ENCODE peak calls at places on chromosome 18, in seven cellular contexts. B is right cardiac atrium, O is pancreas, N is body of pancreas, X is upper lobe of right lung, J is tibial nerve, I is OCI-LY7. V is an unnamed sample. For H3K4me1, the result is how much of the 10 kb centered on the place peaks cover.

GRCh38 chr18:75350440-75350839 is 77.1 kb downstream of the SMIM21 start:
- DNase-seq in B (no peak), I (no peak), J (no peak), X (no peak), O (no peak), N (no peak), V (no peak)

GRCh38 chr18:75546964-75547363 is 119.5 kb upstream of the SMIM21 start:
- DNase-seq in X (no peak), J (no peak), N (no peak), I (no peak), B (no peak), O (no peak), V (no peak)

GRCh38 chr18:13658444-13659204 is 67.7 kb downstream of the FAM210A start:
- DNase-seq in O (no peak), J (no peak), B (no peak), N (no peak), I (no peak), X (no peak), V (no peak)

GRCh38 chr18:36692909-36693308 is 135.9 kb downstream of the TPGS2 start:
- DNase-seq in X (no peak), B (no peak), I (no peak), J (no peak), O (no peak), N (no peak), V (no peak)

GRCh38 chr18:35418610-35419009 is 41.5 kb upstream of the ZNF396 start:
- DNase-seq in X (no peak), O (no peak), J (no peak), I (no peak), B (no peak), N (no peak), V (no peak)

GRCh38 chr18:71729611-71730010 is 814.5 kb downstream of the CBLN2 start:
- DNase-seq in N (no peak), I (no peak), B (no peak), O (no peak), X (no peak), J (no peak), V (no peak)

GRCh38 chr18:77065221-77065981 is 67.2 kb downstream of the MBP start:
- DNase-seq in J (peak), O (no peak), N (peak), X (peak), I (no peak), B (peak), V (no peak)

GRCh38 chr18:26157326-26157725 is 23.7 kb downstream of the PSMA8 start:
- DNase-seq in B (no peak), X (no peak), N (no peak), O (no peak), I (no peak), J (no peak), V (no peak)

GRCh38 chr18:1578505-1578904 is 673.8 kb downstream of the ADCYAP1 start:
- DNase-seq in B (no peak), O (no peak), J (no peak), I (no peak), X (no peak), N (no peak), V (no peak)

GRCh38 chr18:37836071-37836470 is 270.5 kb upstream of the CELF4 start:
- DNase-seq in N (no peak), J (no peak), I (no peak), B (no peak), X (no peak), O (no peak), V (no peak)

GRCh38 chr18:62372156-62372555 is 47.0 kb downstream of the TNFRSF11A start:
- DNase-seq in B (no peak), J (no peak), N (peak), X (no peak), I (no peak), O (no peak), V (no peak)

GRCh38 chr18:58015045-58015444 is 29.0 kb upstream of the NEDD4L start:
- DNase-seq in B (no peak), J (no peak), I (peak), N (no peak), O (no peak), X (no peak), V (no peak)

GRCh38 chr18:14075196-14075595 is 57.0 kb downstream of the ZNF519 start:
- DNase-seq in O (no peak), N (no peak), I (no peak), J (no peak), B (no peak), X (no peak), V (no peak)

GRCh38 chr18:6960656-6961055 is 156.9 kb downstream of the LAMA1 start:
- DNase-seq in J (no peak), X (no peak), O (no peak), N (no peak), I (no peak), B (no peak), V (no peak)

GRCh38 chr18:38297910-38298309 is 732.3 kb upstream of the CELF4 start:
- DNase-seq in N (no peak), O (no peak), I (no peak), X (no peak), J (no peak), B (no peak), V (no peak)

GRCh38 chr18:76805221-76805620 is 17.1 kb upstream of the ZNF236 start:
- DNase-seq in X (no peak), O (no peak), J (no peak), I (no peak), N (no peak), B (no peak), V (no peak)

GRCh38 chr18:50473896-50474295 is 86.0 kb upstream of the MAPK4 start:
- DNase-seq in O (no peak), X (no peak), J (no peak), N (no peak), I (no peak), B (no peak), V (no peak)

GRCh38 chr18:43161528-43161927 is 46.0 kb upstream of the RIT2 start:
- DNase-seq in X (no peak), O (no peak), I (no peak), J (no peak), B (no peak), N (no peak), V (no peak)

GRCh38 chr18:36758001-36758400 is 70.8 kb downstream of the TPGS2 start:
- DNase-seq in I (no peak), N (no peak), O (no peak), J (no peak), B (no peak), X (no peak), V (no peak)

GRCh38 chr18:58862851-58863538 is 1.7 kb upstream of the ZNF532 start:
- DNase-seq in O (no peak), I (peak), X (peak), N (no peak), B (peak), J (no peak), V (no peak)

GRCh38 chr18:43664487-43665008 is 387.3 kb upstream of the SYT4 start:
- DNase-seq in J (no peak), X (no peak), N (no peak), I (no peak), B (no peak), O (no peak), V (no peak)

GRCh38 chr18:35345460-35345921 is 1.3 kb upstream of the ZNF24 start:
- DNase-seq in J (no peak), X (no peak), O (no peak), B (no peak), N (peak), I (peak), V (no peak)

GRCh38 chr18:29226201-29226600 is 1049.3 kb upstream of the CDH2 start:
- DNase-seq in J (no peak), X (no peak), B (no peak), O (no peak), N (no peak), I (no peak), V (no peak)

GRCh38 chr18:76433788-76434187 is 61.3 kb downstream of the ZNF516 start:
- DNase-seq in I (no peak), B (peak), J (no peak), O (peak), X (peak), N (no peak), V (no peak)

GRCh38 chr18:1003499-1003898 is 98.8 kb downstream of the ADCYAP1 start:
- DNase-seq in B (no peak), I (no peak), N (no peak), X (no peak), J (no peak), O (no peak), V (no peak)

GRCh38 chr18:23057096-23057495 is 78.2 kb upstream of the CABLES1 start:
- DNase-seq in I (no peak), N (no peak), J (no peak), O (no peak), B (no peak), X (no peak), V (no peak)

GRCh38 chr18:59075923-59076322 is 63.8 kb upstream of the SEC11C start:
- DNase-seq in B (no peak), X (no peak), J (no peak), O (no peak), I (no peak), N (no peak), V (no peak)

GRCh38 chr18:57640749-57641148 is 19.1 kb upstream of the NARS1 start:
- DNase-seq in X (no peak), J (no peak), O (no peak), I (no peak), B (no peak), N (no peak), V (no peak)

GRCh38 chr18:23244431-23244830 is 109.1 kb downstream of the CABLES1 start:
- DNase-seq in X (no peak), J (no peak), B (no peak), I (no peak), N (no peak), O (no peak), V (no peak)

GRCh38 chr18:29083545-29083944 is 906.6 kb upstream of the CDH2 start:
- DNase-seq in J (peak), N (no peak), X (no peak), O (no peak), I (no peak), B (peak), V (no peak)

GRCh38 chr18:1014496-1014895 is 109.8 kb downstream of the ADCYAP1 start:
- DNase-seq in O (no peak), N (no peak), B (no peak), X (no peak), I (no peak), J (no peak), V (no peak)

GRCh38 chr18:23793985-23794867 is 105.0 kb downstream of the LAMA3 start:
- DNase-seq in X (no peak), N (no peak), O (no peak), B (no peak), I (no peak), J (no peak), V (no peak)

GRCh38 chr18:25875574-25875973 is 214.8 kb downstream of the SS18 start:
- DNase-seq in J (no peak), X (no peak), I (no peak), O (peak), B (peak), N (peak), V (no peak)

GRCh38 chr18:79305976-79306375 is 89.8 kb upstream of the NFATC1 start:
- DNase-seq in J (no peak), X (no peak), N (no peak), O (no peak), I (no peak), B (no peak), V (no peak)

GRCh38 chr18:39406941-39407340 is 1841.3 kb upstream of the CELF4 start:
- DNase-seq in I (no peak), J (no peak), B (no peak), N (peak), O (no peak), X (no peak), V (no peak)

DNA sequence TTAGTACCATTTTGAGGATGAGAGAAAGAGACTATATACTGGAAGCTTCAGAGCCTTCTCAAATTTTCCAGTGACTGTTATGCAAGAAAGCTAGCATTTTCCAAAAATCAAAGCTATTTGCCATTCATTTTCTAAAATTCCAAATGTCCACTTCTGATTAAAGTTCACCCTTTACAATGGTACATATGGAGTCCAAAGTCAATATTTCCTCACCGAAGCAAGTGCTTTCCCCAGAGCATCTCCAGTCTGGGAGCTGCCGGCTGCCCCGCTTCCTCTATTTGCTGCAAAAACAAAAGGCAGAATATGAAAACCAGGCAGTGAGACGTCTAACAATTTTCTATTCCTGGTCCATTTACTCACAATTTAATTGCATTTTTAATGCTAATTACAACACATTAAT is 302.0 kb upstream of the CCDC68 start:
- DNase-seq in I (no peak), B (no peak), J (no peak), N (no peak), O (no peak), X (no peak), V (no peak)
- H3K27ac ChIP-seq in I (no peak), B (no peak), J (no peak), N (no peak), O (no peak), X (no peak), V (no peak)

DNA sequence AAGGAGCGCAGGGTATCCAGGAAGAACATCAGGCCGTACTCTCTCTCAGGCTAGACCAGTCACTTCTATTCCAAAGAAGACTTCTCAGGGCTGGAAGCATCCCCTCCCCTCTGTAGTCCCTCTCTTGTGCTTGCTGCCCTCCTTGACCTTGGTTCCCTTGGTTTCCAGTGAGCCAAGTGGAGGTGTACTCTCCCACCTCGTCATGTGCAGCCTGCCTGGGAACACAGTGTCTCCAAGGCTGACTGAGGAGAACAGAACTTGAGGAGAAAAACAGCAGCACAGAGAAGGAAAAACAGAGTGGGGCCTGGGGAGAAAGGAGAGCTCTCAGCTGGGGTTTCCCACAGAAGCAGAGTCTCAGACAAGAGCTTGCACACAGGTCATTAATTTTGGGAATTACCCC is 52.7 kb downstream of the HAUS1 start:
- DNase-seq in J (no peak), X (no peak), O (no peak), B (no peak), I (no peak), N (no peak), V (no peak)
- H3K4me1 ChIP-seq in J (under half), X (under half), O (under half), B (under half), I (under half), N (under half), V (under half)

GRCh38 chr18:48541026-48541746 is 2.4 kb downstream of the CTIF start:
- DNase-seq in I (no peak), O (no peak), J (peak), N (peak), B (peak), X (peak), V (no peak)
- H3K27ac ChIP-seq in I (no peak), O (peak), J (peak), N (peak), B (peak), X (peak), V (peak)

GRCh38 chr18:63681449-63682381 is 20.0 kb upstream of the SERPINB3 start:
- DNase-seq in B (no peak), O (no peak), X (no peak), J (no peak), I (no peak), N (no peak), V (no peak)

GRCh38 chr18:63683890-63684289 is 18.9 kb upstream of the SERPINB11 start:
- DNase-seq in I (no peak), B (no peak), O (no peak), N (no peak), X (no peak), J (no peak), V (no peak)

GRCh38 chr18:63683152-63683551 is 19.6 kb upstream of the SERPINB11 start:
- DNase-seq in N (no peak), X (no peak), O (no peak), I (no peak), B (no peak), J (no peak), V (peak)

GRCh38 chr18:63686871-63687270 is 15.9 kb upstream of the SERPINB11 start:
- DNase-seq in B (no peak), I (no peak), O (no peak), N (no peak), X (no peak), J (no peak), V (no peak)

DNA sequence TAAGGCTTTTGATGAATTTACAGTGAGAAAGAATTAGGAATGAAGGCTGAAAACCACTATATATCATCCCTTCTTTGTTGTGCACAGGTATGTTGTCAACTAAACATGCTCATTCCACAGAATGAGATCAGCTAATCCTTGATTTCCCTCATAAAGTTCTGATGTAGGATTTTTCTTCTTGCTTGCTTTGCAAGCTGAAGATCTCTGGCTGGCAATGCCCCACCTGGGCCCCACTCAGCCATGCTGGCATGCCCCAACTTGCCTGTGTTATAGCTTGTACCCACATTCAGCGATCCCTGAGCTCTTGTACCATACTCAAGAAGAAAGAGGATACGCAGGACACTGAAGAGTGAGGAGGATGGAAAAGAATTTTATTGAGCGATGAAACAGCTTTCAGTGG is 18.0 kb upstream of the SERPINB11 start:
- DNase-seq in O (no peak), J (no peak), I (no peak), N (no peak), B (no peak), X (no peak), V (no peak)
- H3K4me1 ChIP-seq in O (under half), J (under half), I (under half), N (under half), B (under half), X (under half), V (under half)

GRCh38 chr18:8894823-8895222 is 189.5 kb downstream of the MTCL1 start:
- DNase-seq in O (no peak), B (no peak), I (no peak), J (no peak), X (no peak), N (no peak), V (no peak)

GRCh38 chr18:8893221-8893620 is 187.9 kb downstream of the MTCL1 start:
- DNase-seq in B (no peak), I (no peak), X (no peak), N (no peak), O (no peak), J (no peak), V (no peak)

GRCh38 chr18:8893628-8894231 is 188.4 kb downstream of the MTCL1 start:
- DNase-seq in X (no peak), J (no peak), N (no peak), I (no peak), B (no peak), O (no peak), V (no peak)

GRCh38 chr18:8890957-8891464 is 185.7 kb downstream of the MTCL1 start:
- DNase-seq in N (no peak), J (no peak), O (no peak), I (no peak), B (no peak), X (no peak), V (peak)

DNA sequence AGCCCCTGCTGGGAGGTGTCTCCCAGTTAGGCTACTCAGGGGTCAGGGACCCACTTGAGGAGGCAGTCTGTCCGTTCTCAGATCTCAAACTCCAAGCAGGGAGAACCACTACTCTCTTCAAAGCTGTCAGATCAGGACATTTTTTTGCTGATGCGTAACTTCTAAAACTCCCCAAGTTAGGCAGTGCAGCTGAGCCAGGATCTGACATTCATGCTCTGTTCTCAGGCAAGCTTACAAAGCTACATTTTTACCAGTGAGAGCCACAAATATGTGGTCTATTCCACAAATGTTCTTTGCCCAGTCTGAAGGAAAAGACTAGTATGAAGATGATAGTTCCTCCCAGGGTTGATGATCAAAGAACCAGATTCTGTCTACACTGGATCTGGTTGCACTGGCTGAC is 184.1 kb downstream of the MTCL1 start:
- DNase-seq in B (no peak), J (no peak), I (no peak), X (no peak), N (no peak), O (no peak), V (no peak)
- H3K27ac ChIP-seq in B (no peak), J (no peak), I (no peak), X (no peak), N (no peak), O (no peak), V (peak)

DNA sequence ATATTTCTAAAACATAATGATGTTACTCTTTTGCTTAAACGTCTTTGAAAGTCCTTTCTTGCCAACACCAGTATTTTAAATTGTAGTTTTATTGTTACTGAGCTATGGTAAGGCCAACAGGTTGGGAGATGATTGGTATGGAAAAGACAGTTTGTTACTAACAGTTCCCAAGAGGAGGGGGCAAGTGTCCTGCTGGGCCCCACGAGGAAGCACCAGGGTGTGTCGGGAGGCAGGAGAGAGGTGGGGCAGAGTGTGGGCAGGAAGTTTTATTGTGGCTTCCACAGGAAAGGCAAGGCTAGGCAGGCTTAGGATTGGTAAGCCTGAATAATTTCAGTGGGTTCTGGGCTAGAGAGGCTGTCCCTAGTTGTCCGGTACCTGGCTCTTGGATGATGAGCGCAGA is 134.3 kb downstream of the SOCS6 start:
- DNase-seq in O (no peak), N (no peak), X (no peak), J (no peak), I (no peak), B (no peak), V (no peak)
- H3K4me1 ChIP-seq in O (under half), N (under half), X (under half), J (under half), I (under half), B (under half), V (half or more)